ENCODE peak calls at places on chromosomes 7 and 10, in ten cellular contexts. A is body of pancreas, M is H9, Y is type B pancreatic cell, J is cardiac muscle cell, P is epithelial cell of esophagus, O is WTC11, E is osteocyte, N is RWPE1, U is ovary. H is an unnamed sample.

GRCh38 chr10:43857206-43857952 is 208.7 kb upstream of the ZNF32 start:
- DNase-seq in A (no peak), M (no peak), Y (peak; percentile 60), J (peak; percentile 94), P (no peak), O (no peak), E (no peak), N (no peak), U (no peak), H (no peak)

GRCh38 chr7:90574136-90574819 is 21.8 kb upstream of the CDK14 start:
- DNase-seq in A (no peak), M (no peak), Y (no peak), J (peak; percentile 90), P (no peak), O (no peak), E (no peak), N (no peak), U (peak; percentile 57), H (no peak)

GRCh38 chr7:101911800-101912705 is 94.6 kb downstream of the CUX1 start:
- DNase-seq in A (no peak), M (no peak), Y (no peak), J (peak; percentile 95), P (no peak), O (no peak), E (no peak), N (no peak), U (peak; percentile 80), H (no peak)

GRCh38 chr10:123741711-123742110 is 75.6 kb downstream of the GPR26 start:
- DNase-seq in A (no peak), M (no peak), Y (no peak), J (no peak), P (no peak), O (no peak), E (no peak), N (no peak), U (no peak), H (no peak)

GRCh38 chr10:114291076-114291475 is 52.0 kb downstream of the VWA2 start:
- DNase-seq in A (no peak), M (no peak), Y (no peak), J (no peak), P (no peak), O (no peak), E (no peak), N (no peak), U (peak; percentile 22), H (no peak)

GRCh38 chr10:79022565-79023488 is 45.9 kb upstream of the ZMIZ1 start:
- DNase-seq in A (no peak), M (peak; percentile 86), Y (no peak), J (peak; percentile 90), P (no peak), O (peak; percentile 67), E (no peak), N (peak; percentile 58), U (peak; percentile 66), H (no peak)

GRCh38 chr10:72695496-72695895 is 3.6 kb downstream of the MCU start:
- DNase-seq in A (no peak), M (no peak), Y (no peak), J (no peak), P (no peak), O (no peak), E (no peak), N (no peak), U (no peak), H (no peak)

GRCh38 chr7:150449206-150449956 is 1.0 kb upstream of the GIMAP8 start:
- DNase-seq in A (no peak), M (no peak), Y (no peak), J (no peak), P (no peak), O (no peak), E (peak; percentile 76), N (no peak), U (no peak), H (no peak)

GRCh38 chr10:88843171-88843570 is 8.5 kb downstream of the ANKRD22 start:
- DNase-seq in A (no peak), M (no peak), Y (no peak), J (no peak), P (no peak), O (no peak), E (no peak), N (no peak), U (no peak), H (no peak)

GRCh38 chr10:57161157-57161556 is 800.1 kb upstream of the ZWINT start:
- DNase-seq in A (no peak), M (no peak), Y (no peak), J (no peak), P (no peak), O (no peak), E (no peak), N (no peak), U (no peak), H (no peak)

GRCh38 chr7:64581929-64582894 is 19.3 kb upstream of the ZNF680 start:
- DNase-seq in A (no peak), M (no peak), Y (no peak), J (peak; percentile 100), P (no peak), O (no peak), E (no peak), N (no peak), U (peak; percentile 76), H (no peak)

GRCh38 chr7:70355591-70356323 is 757.5 kb downstream of the AUTS2 start:
- DNase-seq in A (no peak), M (no peak), Y (no peak), J (no peak), P (no peak), O (no peak), E (no peak), N (no peak), U (no peak), H (no peak)

GRCh38 chr7:4100148-4100547 is 581.9 kb upstream of the FOXK1 start:
- DNase-seq in A (no peak), M (no peak), Y (no peak), J (no peak), P (no peak), O (no peak), E (no peak), N (no peak), U (no peak), H (no peak)

GRCh38 chr7:734214-734613 is 7.1 kb upstream of the PRKAR1B start:
- DNase-seq in A (no peak), M (no peak), Y (no peak), J (no peak), P (no peak), O (no peak), E (no peak), N (no peak), U (no peak), H (no peak)

GRCh38 chr7:732556-732955 is 5.5 kb upstream of the PRKAR1B start:
- DNase-seq in A (no peak), M (no peak), Y (no peak), J (no peak), P (no peak), O (no peak), E (no peak), N (no peak), U (no peak), H (no peak)

GRCh38 chr7:731440-732085 is 4.5 kb upstream of the PRKAR1B start:
- DNase-seq in A (no peak), M (no peak), Y (no peak), J (no peak), P (no peak), O (no peak), E (no peak), N (no peak), U (no peak), H (no peak)

GRCh38 chr7:730501-731439 is 3.7 kb upstream of the PRKAR1B start:
- DNase-seq in A (no peak), M (no peak), Y (no peak), J (no peak), P (no peak), O (no peak), E (no peak), N (no peak), U (peak; percentile 23), H (no peak)

GRCh38 chr7:732094-732541 is 5.0 kb upstream of the PRKAR1B start:
- DNase-seq in A (peak; percentile 60), M (peak; percentile 48), Y (peak; percentile 65), J (no peak), P (peak; percentile 55), O (peak; percentile 54), E (peak; percentile 83), N (peak; percentile 45), U (peak; percentile 33), H (no peak)
- TF ChIP-seq CTCF in A (peak; percentile 36), M (peak; percentile 46), Y (no peak), J (no peak), P (peak; percentile 25), O (no peak), E (peak; percentile 28), N (no peak), U (no peak), H (no peak)

DNA sequence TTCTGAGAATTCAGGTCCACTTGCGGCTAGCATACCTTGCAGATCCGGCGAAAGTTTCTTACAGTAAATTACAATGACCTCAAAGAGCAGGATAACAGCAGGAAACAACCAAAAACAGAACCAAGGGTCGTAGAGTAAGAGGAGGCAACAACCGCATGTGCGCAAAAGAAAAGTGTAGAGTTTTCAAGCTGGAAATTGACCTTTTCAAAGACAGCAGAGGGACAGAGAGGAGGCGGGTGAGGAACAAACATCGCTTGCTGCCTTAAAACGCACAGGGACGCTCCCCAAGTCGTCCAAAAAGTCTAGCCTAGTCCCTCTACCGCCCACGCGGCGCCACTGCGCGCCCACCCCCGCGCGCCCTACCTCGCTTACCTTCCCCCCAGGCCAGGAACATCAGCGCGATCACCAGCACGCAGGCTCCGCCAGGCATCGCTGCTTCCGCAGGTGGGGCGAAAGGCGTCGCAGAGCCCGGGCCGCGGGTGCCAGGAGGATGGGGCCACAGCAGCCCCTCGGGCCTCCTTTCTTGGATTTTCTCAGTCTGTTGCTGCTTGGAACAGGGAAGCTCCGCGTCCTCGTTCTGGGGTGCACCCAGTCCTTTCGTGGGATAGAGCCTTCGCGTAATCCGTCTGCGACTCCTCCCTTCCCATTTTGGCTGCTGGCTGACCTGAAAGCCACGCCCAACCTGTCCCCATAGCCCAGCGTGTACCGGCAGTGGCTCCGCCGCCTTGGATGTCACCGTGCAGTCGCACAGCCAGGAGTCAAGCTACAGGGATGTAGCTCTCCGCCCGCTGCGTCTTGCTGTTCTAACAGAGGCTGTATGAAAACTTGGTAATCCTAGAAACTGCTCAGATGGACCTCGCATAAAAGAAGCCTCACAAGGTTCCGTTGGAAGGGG is at the start of gene VWDE:
- DNase-seq in A (peak; percentile 36), M (peak; percentile 90), Y (peak; percentile 72), J (peak; percentile 13), P (peak; percentile 62), O (peak; percentile 79), E (no peak), N (peak; percentile 42), U (no peak), H (no peak)
- TF ChIP-seq CTCF in A (no peak), M (peak; percentile 33), Y (peak; percentile 37), J (no peak), P (no peak), O (no peak), E (no peak), N (no peak), U (no peak), H (no peak)

GRCh38 chr7:48188776-48189520 is 17.7 kb downstream of the ABCA13 start:
- DNase-seq in A (no peak), M (no peak), Y (no peak), J (peak; percentile 21), P (no peak), O (no peak), E (no peak), N (no peak), U (no peak), H (no peak)
- TF ChIP-seq CTCF in A (no peak), M (peak; percentile 33), Y (no peak), J (no peak), P (no peak), O (no peak), E (peak; percentile 21), N (no peak), U (no peak), H (no peak)

GRCh38 chr10:23081891-23082290 is 13.5 kb upstream of the MSRB2 start:
- DNase-seq in A (no peak), M (no peak), Y (no peak), J (peak; percentile 38), P (no peak), O (no peak), E (no peak), N (no peak), U (no peak), H (no peak)
- TF ChIP-seq CTCF in A (no peak), M (peak; percentile 53), Y (peak; percentile 42), J (peak; percentile 39), P (peak; percentile 31), O (no peak), E (peak; percentile 12), N (no peak), U (no peak), H (no peak)